ENCODE peak calls at places on chromosomes 2 and 18, in five cellular contexts. Y is GM10248, O is left ventricle myocardium inferior, P is K562, L is pancreas. C is an unnamed sample.

GRCh38 chr2:17620841-17621240 is 80.3 kb downstream of the VSNL1 start:
- DNase-seq in P (no peak), L (no peak), Y (no peak), O (no peak), C (no peak)

GRCh38 chr18:11324956-11325873 is 175.8 kb upstream of the PIEZO2 start:
- DNase-seq in L (no peak), Y (peak; percentile 59), P (no peak), O (no peak), C (no peak)

GRCh38 chr2:172200495-172201085 is 97.9 kb upstream of the DLX2 start:
- DNase-seq in L (no peak), P (peak; percentile 35), Y (no peak), O (no peak), C (no peak)

GRCh38 chr18:31325051-31325450 is 7.1 kb downstream of the DSG1 start:
- DNase-seq in P (no peak), Y (no peak), O (no peak), L (no peak), C (no peak)

GRCh38 chr18:53698907-53699306 is 525.6 kb downstream of the MBD2 start:
- DNase-seq in L (no peak), O (no peak), P (no peak), Y (peak; percentile 22), C (no peak)

GRCh38 chr2:219441451-219442205 is 7.0 kb downstream of the SPEG start:
- DNase-seq in O (no peak), P (peak; percentile 97), Y (peak; percentile 63), L (peak; percentile 64), C (no peak)

GRCh38 chr18:26453370-26454030 is 94.9 kb downstream of the KCTD1 start:
- DNase-seq in P (no peak), Y (no peak), L (no peak), O (no peak), C (no peak)

GRCh38 chr2:111066062-111066593 is 54.6 kb upstream of the BCL2L11 start:
- DNase-seq in P (no peak), L (no peak), Y (no peak), O (no peak), C (no peak)

GRCh38 chr2:207854484-207855386 is 85.0 kb upstream of the FZD5 start:
- DNase-seq in Y (no peak), P (no peak), O (no peak), L (no peak), C (no peak)

GRCh38 chr18:499351-500229 is 911 bp downstream of the COLEC12 start:
- DNase-seq in L (no peak), P (no peak), Y (no peak), O (no peak), C (peak; percentile 45)

GRCh38 chr2:176814740-176815367 is 397.7 kb upstream of the HNRNPA3 start:
- DNase-seq in P (peak; percentile 48), Y (peak; percentile 49), O (no peak), L (no peak), C (no peak)

GRCh38 chr2:28164280-28164801 is 228.3 kb upstream of the FOSL2 start:
- DNase-seq in L (no peak), O (peak; percentile 41), P (no peak), Y (no peak), C (no peak)

GRCh38 chr2:198096965-198097364 is 292.6 kb downstream of the PLCL1 start:
- DNase-seq in O (no peak), Y (no peak), P (no peak), L (no peak), C (no peak)

GRCh38 chr2:8685697-8686358 is 4.0 kb downstream of the ID2 start:
- DNase-seq in P (peak; percentile 81), O (peak; percentile 69), Y (peak; percentile 83), L (peak; percentile 54), C (peak; percentile 97)

GRCh38 chr2:109719871-109720270 is 74.2 kb upstream of the RGPD5 start:
- DNase-seq in L (no peak), Y (no peak), P (no peak), O (no peak), C (no peak)

GRCh38 chr2:86038291-86039081 is 67.2 kb downstream of the POLR1A start:
- DNase-seq in Y (no peak), P (no peak), O (no peak), L (no peak), C (no peak)

GRCh38 chr18:57437782-57438668 is 2.9 kb downstream of the ONECUT2 start:
- DNase-seq in Y (peak; percentile 68), P (no peak), L (peak; percentile 67), O (no peak), C (no peak)

GRCh38 chr2:85648619-85649018 is 19.4 kb downstream of the SFTPB start:
- DNase-seq in Y (no peak), L (no peak), O (no peak), P (peak; percentile 63), C (no peak)

GRCh38 chr2:217568289-217568985 is 434.4 kb downstream of the TNS1 start:
- DNase-seq in P (no peak), L (no peak), Y (no peak), O (no peak), C (no peak)

GRCh38 chr2:239394346-239394945 is 6.4 kb downstream of the HDAC4 start:
- DNase-seq in Y (no peak), P (no peak), L (no peak), O (no peak), C (no peak)

GRCh38 chr2:110770696-110771425 is 38.5 kb downstream of the ACOXL start:
- DNase-seq in L (no peak), P (no peak), Y (no peak), O (peak; percentile 35), C (no peak)

GRCh38 chr2:38406597-38407110 is 29.6 kb upstream of the ATL2 start:
- DNase-seq in P (no peak), L (no peak), O (peak; percentile 32), Y (no peak), C (no peak)

GRCh38 chr18:3218817-3219216 is 951 bp downstream of the MYOM1 start:
- DNase-seq in L (no peak), P (no peak), Y (no peak), O (no peak), C (no peak)

GRCh38 chr2:86398500-86398899 is 42.7 kb upstream of the KDM3A start:
- DNase-seq in P (no peak), O (no peak), Y (no peak), L (no peak), C (no peak)

GRCh38 chr2:176234216-176234615 is 35.0 kb upstream of the MTX2 start:
- DNase-seq in P (no peak), L (no peak), O (no peak), Y (no peak), C (no peak)

GRCh38 chr2:230784840-230785239 is 72.2 kb downstream of the CAB39 start:
- DNase-seq in O (no peak), L (no peak), P (no peak), Y (no peak), C (no peak)

GRCh38 chr2:238107525-238108422 is 7.6 kb downstream of the ESPNL start:
- DNase-seq in L (peak; percentile 12), Y (peak; percentile 78), P (no peak), O (no peak), C (peak; percentile 36)

GRCh38 chr2:153478289-153479261 is at the start of gene RPRM:
- DNase-seq in O (peak; percentile 64), Y (peak; percentile 77), L (peak; percentile 71), P (peak; percentile 55), C (peak; percentile 74)

GRCh38 chr2:182057002-182057401 is 71.3 kb downstream of the PPP1R1C start:
- DNase-seq in L (no peak), Y (no peak), O (no peak), P (no peak), C (no peak)

GRCh38 chr2:43149482-43150107 is 76.8 kb downstream of the ZFP36L2 start:
- DNase-seq in P (no peak), L (no peak), Y (no peak), O (no peak), C (no peak)

GRCh38 chr2:179020156-179020750 is 29.7 kb downstream of the CCDC141 start:
- DNase-seq in L (peak; percentile 17), O (no peak), Y (peak; percentile 23), P (peak; percentile 22), C (no peak)

GRCh38 chr2:149017116-149017985 is 21.1 kb upstream of the LYPD6B start:
- DNase-seq in P (peak; percentile 89), Y (peak; percentile 77), L (peak; percentile 70), O (peak; percentile 56), C (peak; percentile 88)

GRCh38 chr18:49730951-49731391 is 82.4 kb downstream of the ACAA2 start:
- DNase-seq in O (no peak), L (no peak), Y (no peak), P (no peak), C (no peak)

GRCh38 chr2:157644776-157645175 is 16.1 kb upstream of the ACVR1C start:
- DNase-seq in P (no peak), L (no peak), Y (no peak), O (no peak), C (no peak)

GRCh38 chr2:200104015-200104414 is 148.6 kb downstream of the MAIP1 start:
- DNase-seq in P (no peak), L (no peak), Y (no peak), O (no peak), C (no peak)

GRCh38 chr2:139992711-139993345 is 1212.6 kb upstream of the NXPH2 start:
- DNase-seq in P (no peak), O (no peak), Y (no peak), L (no peak), C (no peak)

GRCh38 chr18:74804677-74805076 is 207.0 kb downstream of the ZNF407 start:
- DNase-seq in L (no peak), Y (no peak), O (no peak), P (no peak), C (no peak)

GRCh38 chr2:151904807-151905206 is 76.6 kb upstream of the ARL5A start:
- DNase-seq in O (no peak), L (no peak), Y (no peak), P (no peak), C (no peak)

GRCh38 chr2:18611184-18611583 is 21.8 kb upstream of the NT5C1B start:
- DNase-seq in Y (no peak), O (no peak), L (no peak), P (no peak), C (no peak)

GRCh38 chr2:63975437-63976124 is 43.6 kb downstream of the VPS54 start:
- DNase-seq in L (no peak), O (no peak), Y (no peak), P (peak; percentile 18), C (no peak)

GRCh38 chr2:47664817-47665216 is 118.1 kb upstream of the MSH6 start:
- DNase-seq in P (no peak), O (no peak), Y (no peak), L (no peak), C (no peak)
- TF ChIP-seq CTCF in P (no peak), O (no peak), Y (peak; percentile 4), L (no peak), C (no peak)

GRCh38 chr2:143110759-143111428 is 18.3 kb upstream of the ARHGAP15 start:
- DNase-seq in O (peak; percentile 20), Y (peak; percentile 29), P (peak; percentile 37), L (peak; percentile 32), C (no peak)
- TF ChIP-seq CTCF in O (peak; percentile 66), Y (peak; percentile 68), P (peak; percentile 65), L (no peak), C (peak; percentile 78)

GRCh38 chr18:73774836-73775509 is 372.7 kb downstream of the FBXO15 start:
- DNase-seq in O (no peak), Y (no peak), P (no peak), L (peak; percentile 14), C (no peak)
- TF ChIP-seq CTCF in O (no peak), Y (no peak), P (no peak), L (no peak), C (no peak)

GRCh38 chr2:222521099-222521498 is 96.8 kb downstream of the SGPP2 start:
- DNase-seq in O (no peak), L (no peak), Y (no peak), P (no peak), C (no peak)
- TF ChIP-seq CTCF in O (no peak), L (no peak), Y (no peak), P (no peak), C (no peak)

GRCh38 chr2:70554338-70554892 is 789 bp upstream of the TGFA start:
- DNase-seq in O (no peak), L (no peak), P (no peak), Y (no peak), C (no peak)
- TF ChIP-seq CTCF in O (peak; percentile 38), L (no peak), P (no peak), Y (no peak), C (peak; percentile 23)

C was measured in mesothelial cell of epicardium.